ENCODE peak calls at places on chromosomes 2 and 18, in eight cellular contexts. Z is fibroblast of lung, J is left lung, V is psoas muscle, K is gastrocnemius medialis, I is astrocyte, T is cardiac muscle cell, F is transverse colon. N is an unnamed sample.

GRCh38 chr18:55588876-55589595 is 1.0 kb upstream of the TCF4 start:
- DNase-seq in F (no peak), V (no peak), Z (peak; percentile 68), I (no peak), T (peak; percentile 50), J (no peak), K (no peak), N (no peak)

GRCh38 chr2:37230581-37230980 is 815 bp downstream of the CEBPZ start:
- DNase-seq in Z (no peak), J (no peak), F (peak; percentile 12), V (no peak), K (no peak), I (peak; percentile 12), T (peak; percentile 8), N (no peak)

GRCh38 chr18:14970027-14970426 is 222.1 kb downstream of the ANKRD30B start:
- DNase-seq in T (no peak), Z (peak; percentile 33), J (no peak), I (no peak), K (no peak), V (no peak), F (no peak), N (no peak)

GRCh38 chr2:183248866-183249567 is 124.8 kb downstream of the NUP35 start:
- DNase-seq in K (no peak), Z (peak; percentile 50), J (no peak), I (peak; percentile 8), V (no peak), T (peak; percentile 50), F (no peak), N (no peak)

GRCh38 chr2:85578243-85579180 is 1.1 kb downstream of the VAMP8 start:
- DNase-seq in Z (no peak), K (peak; percentile 64), J (peak; percentile 89), I (no peak), F (peak; percentile 62), T (no peak), V (peak; percentile 88), N (peak; percentile 54)

GRCh38 chr2:224343226-224343625 is 58.7 kb downstream of the FAM124B start:
- DNase-seq in K (no peak), V (no peak), F (no peak), Z (no peak), I (peak; percentile 15), T (no peak), J (no peak), N (no peak)

GRCh38 chr18:73908323-73908722 is 239.3 kb downstream of the FBXO15 start:
- DNase-seq in I (peak; percentile 36), F (no peak), V (no peak), Z (peak; percentile 20), J (no peak), T (peak; percentile 44), K (no peak), N (peak; percentile 11)

GRCh38 chr2:163182764-163183354 is 344.3 kb upstream of the KCNH7 start:
- DNase-seq in K (no peak), J (no peak), F (no peak), I (peak; percentile 10), T (peak; percentile 44), Z (peak; percentile 33), V (no peak), N (no peak)

GRCh38 chr18:57710226-57710625 is 88.6 kb upstream of the NARS1 start:
- DNase-seq in F (no peak), Z (no peak), V (no peak), J (no peak), T (no peak), I (no peak), K (no peak), N (no peak)

GRCh38 chr2:105896765-105897163 is 152.1 kb downstream of the NCK2 start:
- DNase-seq in F (no peak), J (no peak), Z (no peak), I (no peak), K (no peak), T (no peak), V (no peak), N (no peak)

DNA sequence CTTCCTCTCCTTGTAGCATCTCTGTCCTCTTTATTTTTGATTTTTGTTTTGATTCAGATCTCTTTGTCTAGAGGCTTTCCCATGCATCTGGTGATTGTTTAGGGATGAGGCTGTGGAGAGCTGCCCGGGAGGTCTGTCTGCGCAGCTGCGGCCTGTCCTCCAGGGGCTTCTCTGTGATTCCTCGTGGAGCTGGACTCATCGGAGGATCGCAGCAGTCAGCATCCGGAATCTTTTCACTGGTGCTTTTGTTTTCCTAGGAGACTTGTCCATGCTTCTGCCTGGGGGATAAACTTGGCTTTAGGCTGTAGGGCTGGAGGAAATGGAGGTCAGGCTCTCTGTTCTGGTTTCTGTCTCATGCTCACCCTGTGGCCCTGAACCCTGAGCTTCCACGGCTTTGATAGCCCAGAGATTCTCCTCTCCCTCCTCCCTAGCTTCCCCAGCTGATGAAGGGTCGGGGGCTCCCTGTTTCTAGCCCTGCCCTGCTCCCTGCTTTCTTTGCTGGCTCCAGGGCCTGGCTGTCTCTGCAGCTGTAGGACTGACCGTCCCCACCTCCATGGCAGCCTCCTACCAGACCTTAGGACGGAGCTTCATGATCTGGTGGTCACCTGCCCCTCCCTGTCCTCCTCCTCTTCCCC is 35.5 kb downstream of the ZNF532 start:
- DNase-seq in V (no peak), J (no peak), T (peak; percentile 41), Z (no peak), F (no peak), K (no peak), I (no peak), N (peak; percentile 71)
- H3K27ac ChIP-seq in V (peak overlapping the region; percentile 20), J (no peak overlapping the region), T (no peak overlapping the region), Z (peak overlapping the region; percentile 6), F (no peak overlapping the region), K (peak overlapping the region; percentile 50), I (no peak overlapping the region), N (peak overlapping the region; percentile 70)

GRCh38 chr2:54577944-54578667 is 122.0 kb downstream of the SPTBN1 start:
- DNase-seq in Z (no peak), F (no peak), J (no peak), K (no peak), V (no peak), T (no peak), I (no peak), N (no peak)
- H3K4me1 ChIP-seq in Z (peaks cover 28% of the 10 kb centered on the region), F (peaks cover 88% of the 10 kb centered on the region), J (peaks cover 99% of the 10 kb centered on the region), K (peaks cover 43% of the 10 kb centered on the region), V (peaks cover 53% of the 10 kb centered on the region), T (peaks cover 14% of the 10 kb centered on the region), I (peaks cover 51% of the 10 kb centered on the region), N (peaks cover 87% of the 10 kb centered on the region)

DNA sequence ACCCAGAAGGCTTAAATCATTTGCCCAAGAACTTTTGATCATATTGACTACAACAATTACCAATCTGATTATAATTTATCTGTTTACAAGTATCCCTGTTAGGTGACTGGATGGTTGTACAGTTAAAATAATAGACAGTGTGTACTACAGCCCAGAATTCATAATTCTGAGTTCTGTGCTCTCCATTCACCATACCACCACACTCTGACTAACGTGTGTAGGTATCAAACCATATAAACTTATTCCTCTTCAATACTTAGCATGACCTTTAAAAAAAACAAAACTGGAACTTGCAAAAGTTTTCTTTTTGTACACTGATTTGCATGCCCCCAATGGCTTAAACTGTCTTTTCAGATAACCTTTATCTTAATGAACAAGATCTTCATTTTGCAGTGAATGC is 51.0 kb downstream of the SOS1 start:
- DNase-seq in K (no peak), T (no peak), V (no peak), I (no peak), J (no peak), Z (no peak), F (no peak), N (no peak)
- TF ChIP-seq CTCF in K (no peak), T (no peak), V (no peak), I (no peak), J (no peak), Z (no peak), F (no peak), N (no peak)

DNA sequence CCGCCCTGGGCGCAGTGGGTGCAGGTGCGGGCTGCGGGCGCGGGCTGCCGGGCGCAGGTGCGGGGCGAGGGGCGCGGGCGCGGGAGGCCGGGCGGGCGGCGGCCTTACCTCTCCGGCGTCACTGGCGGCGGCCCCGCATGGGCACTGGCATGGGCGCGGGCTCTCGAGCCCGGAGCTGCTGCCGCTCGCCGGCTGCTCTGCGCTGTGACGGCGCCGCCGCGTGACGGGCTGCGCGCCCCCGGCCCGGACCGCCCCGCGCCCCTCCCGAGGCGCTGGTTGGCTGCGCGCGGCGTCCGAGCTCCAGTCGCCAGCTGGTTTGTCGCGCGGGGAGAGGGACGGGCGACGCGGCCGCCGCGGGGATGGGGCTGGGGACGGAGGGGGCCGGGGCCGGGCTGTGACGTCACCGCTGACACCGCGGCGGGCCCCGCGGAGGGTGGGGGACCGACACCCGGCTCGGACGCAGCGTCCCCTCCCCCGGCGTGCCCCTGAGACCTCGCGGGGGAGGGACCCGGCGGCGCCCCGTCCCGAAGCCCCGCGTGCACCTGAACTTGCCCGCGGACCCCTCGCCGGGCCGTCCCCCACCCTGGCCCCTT is at the start of gene KIF1A:
- DNase-seq in K (no peak), T (no peak), V (peak; percentile 46), F (no peak), J (peak; percentile 71), Z (no peak), I (no peak), N (no peak)
- H3K27ac ChIP-seq in K (no peak within 1 kb of the TSS), T (no peak within 1 kb of the TSS), V (no peak within 1 kb of the TSS), F (no peak within 1 kb of the TSS), J (no peak within 1 kb of the TSS), Z (no peak within 1 kb of the TSS), I (no peak within 1 kb of the TSS), N (no peak within 1 kb of the TSS)

DNA sequence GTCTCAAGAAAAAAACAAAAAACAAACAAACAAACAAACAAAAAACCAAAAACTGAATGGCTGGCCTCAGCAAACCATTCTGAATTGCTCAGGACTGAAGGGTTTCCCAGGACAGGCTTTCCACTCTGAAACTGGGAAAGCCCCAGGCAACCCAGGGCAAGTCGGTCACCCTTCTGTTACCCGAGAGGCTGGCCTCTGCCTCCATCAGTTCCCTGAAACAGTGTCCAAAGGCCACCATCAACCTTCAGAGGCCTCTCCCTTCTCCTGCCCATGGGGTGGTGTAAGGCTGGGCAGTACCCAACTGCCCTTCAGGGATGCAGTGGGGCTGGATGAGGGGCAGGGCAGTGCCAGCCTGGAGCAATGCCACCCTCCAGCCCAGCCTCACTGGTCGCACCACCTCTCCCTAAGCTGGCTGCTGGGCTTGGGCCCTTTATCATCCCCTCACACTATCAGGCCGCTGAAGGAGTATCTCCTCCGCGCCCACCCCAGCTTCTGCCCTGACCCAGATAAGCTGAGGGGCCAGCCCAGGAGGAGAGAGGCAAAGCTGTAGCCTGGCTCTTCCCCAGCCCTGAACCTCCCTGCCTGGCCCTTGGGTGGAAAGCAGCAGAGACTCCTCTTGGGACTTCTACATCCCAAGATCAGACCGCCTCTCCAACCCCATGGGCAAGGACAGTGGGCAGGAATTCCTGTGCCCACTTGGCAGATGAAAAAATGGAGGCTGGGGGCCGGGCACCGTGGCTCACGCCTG is 35.9 kb downstream of the ZFP36L2 start:
- DNase-seq in Z (no peak), V (no peak), I (no peak), K (no peak), T (no peak), J (no peak), F (peak; percentile 17), N (no peak)
- H3K4me1 ChIP-seq in Z (no peaks in the 10 kb centered on the region), V (no peaks in the 10 kb centered on the region), I (no peaks in the 10 kb centered on the region), K (no peaks in the 10 kb centered on the region), T (peaks cover 27% of the 10 kb centered on the region), J (peaks cover 22% of the 10 kb centered on the region), F (peaks cover 49% of the 10 kb centered on the region), N (no peaks in the 10 kb centered on the region)

N was measured in heart right ventricle.